ENCODE peak calls at places on chromosomes 1 and 21, in six cellular contexts. V is fibroblast of lung, B is GM23248, X is HepG2, G is neural progenitor cell, R is H1. M is an unnamed sample. For H4K20me1, the result is how much of the 10 kb centered on the place peaks cover.

GRCh38 chr1:86137458-86137857 is 19.1 kb downstream of the COL24A1 start:
- DNase-seq in V (peak), B (peak), X (no peak), G (no peak), R (no peak), M (no peak)

GRCh38 chr1:54084794-54085193 is 31.4 kb downstream of the TCEANC2 start:
- DNase-seq in V (no peak), B (no peak), X (no peak), G (no peak), R (no peak), M (no peak)

GRCh38 chr1:183267646-183268431 is 81.8 kb downstream of the LAMC2 start:
- DNase-seq in V (peak), B (peak), X (no peak), G (no peak), R (no peak), M (peak)

GRCh38 chr1:93715529-93716126 is 34.0 kb upstream of the BCAR3 start:
- DNase-seq in V (peak), B (no peak), X (no peak), G (no peak), R (no peak), M (no peak)

GRCh38 chr21:45766055-45766454 is 122.5 kb downstream of the PCBP3 start:
- DNase-seq in V (no peak), B (no peak), X (no peak), G (no peak), R (no peak), M (no peak)

GRCh38 chr1:226627050-226627755 is 78.6 kb downstream of the STUM start:
- DNase-seq in V (no peak), B (no peak), X (no peak), G (no peak), R (no peak), M (no peak)

GRCh38 chr1:151537112-151537511 is 3.0 kb upstream of the TUFT1 start:
- DNase-seq in V (peak), B (peak), X (no peak), G (no peak), R (no peak), M (peak)

GRCh38 chr1:151143057-151143435 is 3.4 kb downstream of the SEMA6C start:
- DNase-seq in V (no peak), B (no peak), X (no peak), G (peak), R (no peak), M (no peak)

GRCh38 chr1:230970432-230970831 is 8.2 kb downstream of the TTC13 start:
- DNase-seq in V (no peak), B (no peak), X (no peak), G (no peak), R (no peak), M (no peak)

GRCh38 chr1:62689524-62689923 is 1.3 kb upstream of the DOCK7 start:
- DNase-seq in V (peak), B (peak), X (peak), G (no peak), R (no peak), M (no peak)

GRCh38 chr1:48526045-48526714 is 54.2 kb upstream of the SPATA6 start:
- DNase-seq in V (peak), B (peak), X (no peak), G (peak), R (no peak), M (no peak)
- H3K27ac ChIP-seq in V (no peak), B (no peak), X (no peak), G (no peak), R (no peak), M (no peak)

GRCh38 chr1:3673381-3674099 is 21.2 kb downstream of the TP73 start:
- DNase-seq in V (no peak), B (no peak), X (no peak), G (no peak), R (no peak), M (no peak)

GRCh38 chr1:3672231-3672970 is 20.1 kb downstream of the TP73 start:
- DNase-seq in V (no peak), B (no peak), X (no peak), G (no peak), R (no peak), M (no peak)

GRCh38 chr1:3671371-3672180 is 19.3 kb downstream of the TP73 start:
- DNase-seq in V (no peak), B (no peak), X (no peak), G (no peak), R (no peak), M (no peak)

GRCh38 chr1:3674100-3675094 is 22.1 kb downstream of the TP73 start:
- DNase-seq in V (no peak), B (peak), X (no peak), G (no peak), R (peak), M (no peak)

GRCh38 chr1:3672971-3673361 is 20.6 kb downstream of the TP73 start:
- DNase-seq in V (no peak), B (no peak), X (no peak), G (no peak), R (no peak), M (no peak)
- H4K20me1 ChIP-seq in V (under half), B (under half), X (under half), G (under half), R (under half), M (under half)

DNA sequence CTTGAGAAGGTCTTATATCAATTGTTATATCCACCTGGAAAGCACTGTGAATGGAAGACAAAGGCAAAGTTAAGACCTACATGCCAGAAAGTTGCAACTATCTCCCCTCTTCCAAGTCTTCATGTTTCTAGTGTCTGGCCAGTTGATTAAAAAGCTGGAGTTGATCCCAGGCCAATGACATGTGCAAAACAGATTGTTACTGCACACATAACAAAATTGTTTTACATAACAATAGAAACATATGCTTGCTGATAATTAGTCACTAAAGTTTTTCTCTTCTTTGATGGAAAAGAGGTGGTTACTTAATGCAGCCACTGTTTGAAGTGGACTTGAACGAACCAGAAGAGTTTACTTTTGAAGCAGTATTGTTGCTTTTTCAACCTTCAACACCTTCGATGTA is 158.2 kb downstream of the TGFBR3 start:
- DNase-seq in V (no peak), B (no peak), X (no peak), G (no peak), R (no peak), M (no peak)
- H3K27ac ChIP-seq in V (no peak), B (no peak), X (no peak), G (no peak), R (no peak), M (no peak)

GRCh38 chr1:35177237-35177786 is 15.6 kb downstream of the SFPQ start:
- DNase-seq in V (no peak), B (no peak), X (no peak), G (no peak), R (no peak), M (no peak)

GRCh38 chr1:35174225-35174540 is 18.8 kb downstream of the SFPQ start:
- DNase-seq in V (no peak), B (no peak), X (no peak), G (no peak), R (no peak), M (no peak)

GRCh38 chr1:35178295-35178695 is 14.7 kb downstream of the SFPQ start:
- DNase-seq in V (no peak), B (no peak), X (no peak), G (no peak), R (no peak), M (no peak)

GRCh38 chr1:35173516-35174224 is 19.3 kb downstream of the SFPQ start:
- DNase-seq in V (no peak), B (no peak), X (no peak), G (no peak), R (no peak), M (no peak)

GRCh38 chr1:35175067-35176001 is 17.6 kb downstream of the SFPQ start:
- DNase-seq in V (no peak), B (no peak), X (no peak), G (no peak), R (no peak), M (no peak)
- H4K20me1 ChIP-seq in V (under half), B (under half), X (half or more), G (half or more), R (under half), M (under half)

DNA sequence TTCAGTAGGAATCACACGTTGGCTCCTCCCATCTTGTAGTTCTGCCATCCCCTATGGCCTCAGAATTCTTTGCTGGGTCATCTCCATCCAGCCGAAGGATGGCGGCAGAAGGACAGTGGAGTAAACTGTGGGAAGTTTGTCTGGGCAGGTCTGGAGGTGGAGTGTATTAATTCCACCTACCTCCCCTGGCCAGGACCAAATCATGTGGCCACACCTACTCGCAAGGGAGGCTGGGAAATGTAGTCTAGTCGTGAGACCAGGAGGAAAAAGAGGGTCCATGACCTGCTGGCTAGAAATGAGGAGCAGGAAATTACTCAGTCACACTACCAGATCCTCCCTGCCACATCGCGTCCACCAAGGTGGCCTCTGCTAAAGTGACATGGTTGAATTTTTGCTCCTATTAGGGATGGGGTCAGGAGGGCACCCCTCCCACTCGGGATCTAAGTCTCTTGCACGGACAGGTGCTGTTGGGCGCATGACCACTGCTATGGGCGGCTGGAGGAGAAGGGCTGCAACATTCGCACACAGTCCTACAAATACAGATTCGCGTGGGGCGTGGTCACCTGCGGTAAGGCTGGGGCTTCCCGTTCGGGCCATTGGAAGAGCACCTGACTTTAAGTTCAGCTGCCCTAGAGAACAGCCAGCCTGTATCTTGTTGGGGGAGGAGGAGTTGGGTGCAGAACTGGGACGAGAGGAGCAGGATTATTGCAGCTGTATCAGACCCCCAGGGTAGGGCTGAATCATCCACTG is 19.5 kb downstream of the PLA2G5 start:
- DNase-seq in V (no peak), B (no peak), X (no peak), G (no peak), R (peak), M (no peak)
- H3K27ac ChIP-seq in V (no peak), B (no peak), X (no peak), G (no peak), R (no peak), M (no peak)

GRCh38 chr1:32151319-32151787 is 28.1 kb upstream of the TXLNA start:
- DNase-seq in V (peak), B (peak), X (no peak), G (peak), R (no peak), M (no peak)
- H4K20me1 ChIP-seq in V (under half), B (under half), X (under half), G (under half), R (under half), M (under half)